ENCODE peak calls at places on chromosomes 7 and 10, in ten cellular contexts. B is HepG2, X is ovary, D is esophagus muscularis mucosa, T is A549, U is stomach, K is transverse colon, S is K562, J is GM12878, V is tibial nerve. O is an unnamed sample.

GRCh38 chr7:137080516-137081203 is 212.2 kb downstream of the CHRM2 start:
- DNase-seq in J (no peak), V (no peak), S (no peak), T (no peak), X (no peak), U (no peak), D (no peak), K (no peak), B (no peak), O (no peak)

GRCh38 chr10:129491123-129491734 is 24.2 kb downstream of the MGMT start:
- DNase-seq in T (peak; percentile 33), J (no peak), B (no peak), D (no peak), K (no peak), S (no peak), U (no peak), V (no peak), X (no peak), O (no peak)

GRCh38 chr10:22617516-22617915 is 96.9 kb downstream of the PIP4K2A start:
- DNase-seq in U (no peak), T (no peak), X (no peak), D (no peak), J (no peak), S (peak; percentile 27), K (no peak), B (no peak), V (no peak), O (no peak)

GRCh38 chr10:113108180-113108835 is 158.3 kb downstream of the TCF7L2 start:
- DNase-seq in S (peak; percentile 41), K (no peak), T (peak; percentile 55), D (no peak), B (no peak), V (no peak), U (no peak), X (no peak), J (no peak), O (no peak)

GRCh38 chr7:77216233-77216632 is 16.6 kb upstream of the FGL2 start:
- DNase-seq in T (peak; percentile 7), D (no peak), U (no peak), V (no peak), K (no peak), B (no peak), J (no peak), S (no peak), X (no peak), O (no peak)

GRCh38 chr10:130466271-130466997 is 330.2 kb downstream of the GLRX3 start:
- DNase-seq in S (no peak), K (no peak), J (no peak), B (no peak), U (no peak), D (peak; percentile 53), V (no peak), X (no peak), T (no peak), O (no peak)

GRCh38 chr7:50092579-50093411 is at the start of gene ZPBP:
- DNase-seq in J (peak; percentile 30), X (peak; percentile 33), K (no peak), S (peak; percentile 29), U (no peak), D (no peak), T (peak; percentile 32), V (peak; percentile 21), B (peak; percentile 18), O (no peak)

GRCh38 chr7:139825666-139826290 is 3.3 kb upstream of the TBXAS1 start:
- DNase-seq in D (peak; percentile 4), V (no peak), T (no peak), S (peak; percentile 56), K (no peak), J (no peak), B (no peak), X (no peak), U (no peak), O (no peak)

GRCh38 chr7:5445991-5446594 is 22.5 kb upstream of the TNRC18 start:
- DNase-seq in U (no peak), T (no peak), S (no peak), D (no peak), K (no peak), X (peak; percentile 41), J (no peak), B (peak; percentile 50), V (no peak), O (no peak)

GRCh38 chr7:129367700-129368388 is 66.4 kb upstream of the STRIP2 start:
- DNase-seq in K (peak; percentile 88), B (peak; percentile 36), V (peak; percentile 81), S (peak; percentile 81), X (peak; percentile 75), U (peak; percentile 82), T (peak; percentile 76), D (peak; percentile 94), J (peak; percentile 57), O (peak; percentile 82)

GRCh38 chr10:124728830-124729661 is 15.1 kb downstream of the FAM53B start:
- DNase-seq in K (peak; percentile 13), U (no peak), B (no peak), D (no peak), J (no peak), V (no peak), T (no peak), S (no peak), X (peak; percentile 21), O (no peak)
- TF ChIP-seq POLR2A in K (no peak), U (no peak), B (no peak), D (no peak), J (no peak), V (no peak), T (no peak), S (no peak), X (no peak), O (no peak)

GRCh38 chr7:6639627-6640026 is 2.5 kb downstream of the ZNF316 start:
- DNase-seq in V (no peak), T (no peak), B (no peak), X (no peak), K (no peak), U (no peak), S (no peak), J (no peak), D (no peak), O (no peak)

GRCh38 chr7:6639032-6639431 is 1.9 kb downstream of the ZNF316 start:
- DNase-seq in U (no peak), K (no peak), J (no peak), T (no peak), V (no peak), B (no peak), X (no peak), S (no peak), D (no peak), O (no peak)

GRCh38 chr7:6636741-6637543 is at the start of gene ZNF316:
- DNase-seq in K (peak; percentile 64), J (no peak), U (peak; percentile 69), B (no peak), T (peak; percentile 33), D (no peak), S (peak; percentile 88), X (peak; percentile 79), V (peak; percentile 17), O (peak; percentile 82)

GRCh38 chr7:6640246-6640721 is 3.2 kb downstream of the ZNF316 start:
- DNase-seq in B (no peak), K (no peak), X (no peak), T (peak; percentile 19), S (peak; percentile 85), U (no peak), J (no peak), V (peak; percentile 12), D (no peak), O (no peak)

GRCh38 chr7:6637544-6638229 is 569 bp downstream of the ZNF316 start:
- DNase-seq in K (peak; percentile 41), S (peak; percentile 95), U (no peak), V (no peak), X (peak; percentile 62), J (no peak), B (peak; percentile 39), T (peak; percentile 29), D (no peak), O (no peak)
- TF ChIP-seq EP300 in K (no peak), S (peak; percentile 11), U (no peak), V (no peak), X (no peak), J (no peak), B (no peak), T (no peak), D (no peak), O (no peak)

DNA sequence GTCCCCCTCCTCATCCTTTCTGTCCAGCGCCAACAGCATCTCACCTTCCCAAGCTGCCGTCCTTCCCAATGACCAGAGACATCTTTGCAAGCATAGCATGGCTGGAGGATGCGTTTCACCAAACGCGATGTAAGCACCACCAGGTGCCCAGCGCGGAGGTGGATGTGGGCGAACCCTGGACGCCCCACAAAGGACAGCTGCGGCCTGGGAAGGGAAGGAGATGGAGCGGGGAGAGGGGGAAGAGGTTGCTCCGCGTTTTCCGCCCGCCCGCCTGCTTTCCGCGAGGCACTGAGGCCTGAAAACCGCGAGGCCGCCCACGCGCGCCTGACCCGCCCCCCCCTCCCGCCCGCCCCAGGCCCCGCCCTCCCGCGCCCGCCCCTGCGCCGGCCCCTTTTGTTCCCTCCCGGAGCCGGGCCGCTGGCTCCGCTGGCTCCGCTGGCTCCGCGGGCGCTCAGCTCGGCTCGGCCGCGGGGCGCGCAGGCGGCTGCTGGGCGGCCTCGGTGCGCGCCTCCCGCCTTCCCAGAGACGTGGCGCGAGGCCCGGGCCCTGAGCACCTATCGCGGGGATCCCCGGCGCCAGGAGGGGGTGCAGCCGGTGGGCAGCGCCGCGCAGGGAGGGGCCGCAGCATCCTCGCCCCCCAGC is at the start of gene CLIP2:
- DNase-seq in T (peak; percentile 83), U (peak; percentile 84), V (peak; percentile 55), K (peak; percentile 84), J (no peak), S (peak; percentile 96), B (peak; percentile 41), D (peak; percentile 96), X (peak; percentile 86), O (peak; percentile 88)
- TF ChIP-seq POLR2A in T (peak; percentile 71), U (no peak), V (peak; percentile 31), K (peak; percentile 8), J (peak; percentile 75), S (no peak), B (no peak), D (no peak), X (peak; percentile 46), O (no peak)

GRCh38 chr7:33420311-33420710 is 290.9 kb downstream of the BBS9 start:
- DNase-seq in B (no peak), T (no peak), K (no peak), V (no peak), X (no peak), J (no peak), U (no peak), D (no peak), S (no peak), O (no peak)

GRCh38 chr7:33422825-33423645 is 293.7 kb downstream of the BBS9 start:
- DNase-seq in T (no peak), U (no peak), S (no peak), V (no peak), K (no peak), J (no peak), B (no peak), X (no peak), D (no peak), O (no peak)

GRCh38 chr7:33421384-33421783 is 292.0 kb downstream of the BBS9 start:
- DNase-seq in S (no peak), X (no peak), V (no peak), B (no peak), D (no peak), K (no peak), J (no peak), T (no peak), U (no peak), O (no peak)

GRCh38 chr7:33423646-33424020 is 294.3 kb downstream of the BBS9 start:
- DNase-seq in V (peak; percentile 34), J (peak; percentile 24), X (no peak), T (peak; percentile 12), U (no peak), B (peak; percentile 16), K (no peak), D (no peak), S (peak; percentile 7), O (no peak)

GRCh38 chr7:33418251-33418701 is 288.9 kb downstream of the BBS9 start:
- DNase-seq in D (no peak), X (no peak), T (no peak), J (no peak), U (no peak), K (no peak), S (no peak), V (no peak), B (no peak), O (no peak)
- TF ChIP-seq EP300 in D (no peak), X (no peak), T (no peak), J (no peak), U (no peak), K (no peak), S (no peak), V (no peak), B (no peak), O (no peak)

O was measured in sigmoid colon.